ENCODE peak calls at places on chromosomes 13 and 19, in five cellular contexts. A is upper lobe of right lung, G is lower lobe of right lung, U is GM23248, X is heart left ventricle. K is an unnamed sample. For H3K36me3, the result is how much of the 10 kb centered on the place peaks cover.

GRCh38 chr13:89255844-89256406 is 1584.8 kb downstream of the SLITRK5 start:
- DNase-seq in A (no peak), G (no peak), U (no peak), X (no peak), K (no peak)

GRCh38 chr19:6765738-6766356 is 1.4 kb downstream of the SH2D3A start:
- DNase-seq in A (peak), G (peak), U (no peak), X (no peak), K (no peak)

GRCh38 chr19:56946164-56946563 is 105.6 kb upstream of the PEG3 start:
- DNase-seq in A (no peak), G (no peak), U (no peak), X (no peak), K (no peak)

GRCh38 chr19:30393729-30394480 is 21.7 kb downstream of the ZNF536 start:
- DNase-seq in A (no peak), G (no peak), U (no peak), X (no peak), K (no peak)

GRCh38 chr19:292951-293350 is 1.7 kb upstream of the PLPP2 start:
- DNase-seq in A (peak), G (no peak), U (no peak), X (no peak), K (no peak)

GRCh38 chr19:35986664-35987570 is 8.1 kb upstream of the SDHAF1 start:
- DNase-seq in A (no peak), G (peak), U (peak), X (peak), K (no peak)

GRCh38 chr19:39038098-39038497 is 5.7 kb upstream of the FBXO27 start:
- DNase-seq in A (peak), G (no peak), U (peak), X (no peak), K (no peak)

GRCh38 chr19:4652075-4652474 is 12.8 kb downstream of the TNFAIP8L1 start:
- DNase-seq in A (no peak), G (no peak), U (no peak), X (no peak), K (no peak)

GRCh38 chr13:40181203-40181845 is 485.1 kb downstream of the FOXO1 start:
- DNase-seq in A (no peak), G (no peak), U (peak), X (no peak), K (no peak)

GRCh38 chr13:111476197-111476596 is 155.8 kb downstream of the TEX29 start:
- DNase-seq in A (no peak), G (no peak), U (no peak), X (no peak), K (no peak)

GRCh38 chr13:44425815-44426078 is 52.1 kb downstream of the SERP2 start:
- DNase-seq in A (no peak), G (no peak), U (no peak), X (no peak), K (no peak)

GRCh38 chr13:53240316-53240715 is 211.7 kb downstream of the OLFM4 start:
- DNase-seq in A (no peak), G (no peak), U (no peak), X (no peak), K (no peak)

GRCh38 chr19:45641274-45642105 is 2.3 kb upstream of the EML2 start:
- DNase-seq in A (peak), G (peak), U (peak), X (peak), K (no peak)

GRCh38 chr13:23658929-23659541 is 88.8 kb downstream of the TNFRSF19 start:
- DNase-seq in A (no peak), G (no peak), U (no peak), X (no peak), K (no peak)

GRCh38 chr19:48230555-48231129 is 25.1 kb downstream of the CARD8 start:
- DNase-seq in A (no peak), G (no peak), U (no peak), X (no peak), K (no peak)

GRCh38 chr13:24148414-24149305 is 11.9 kb upstream of the SPATA13 start:
- DNase-seq in A (no peak), G (peak), U (peak), X (no peak), K (peak)

GRCh38 chr19:7911509-7912143 is 3.0 kb upstream of the TGFBR3L start:
- DNase-seq in A (no peak), G (peak), U (no peak), X (no peak), K (no peak)

GRCh38 chr13:73657821-73658540 is 476.2 kb downstream of the KLF12 start:
- DNase-seq in A (no peak), G (no peak), U (peak), X (peak), K (no peak)

GRCh38 chr19:12899891-12900518 is 9.0 kb downstream of the GCDH start:
- DNase-seq in A (no peak), G (no peak), U (no peak), X (no peak), K (no peak)

GRCh38 chr19:51807111-51807701 is 12.2 kb downstream of the FPR3 start:
- DNase-seq in A (no peak), G (peak), U (peak), X (peak), K (no peak)

GRCh38 chr19:17328517-17329060 is 6.1 kb downstream of the ANO8 start:
- DNase-seq in A (no peak), G (no peak), U (no peak), X (no peak), K (no peak)

GRCh38 chr19:8600064-8600463 is 10.5 kb downstream of the ADAMTS10 start:
- DNase-seq in A (no peak), G (no peak), U (no peak), X (no peak), K (no peak)

GRCh38 chr19:13033244-13033643 is 38.0 kb downstream of the NFIX start:
- DNase-seq in A (no peak), G (no peak), U (peak), X (no peak), K (no peak)

GRCh38 chr19:17686592-17687042 is 1.5 kb downstream of the UNC13A start:
- DNase-seq in A (no peak), G (no peak), U (peak), X (peak), K (no peak)

GRCh38 chr13:91986771-91987515 is 588.5 kb downstream of the GPC5 start:
- DNase-seq in A (no peak), G (no peak), U (no peak), X (no peak), K (no peak)

GRCh38 chr13:83065136-83065535 is 817.1 kb downstream of the SLITRK1 start:
- DNase-seq in A (no peak), G (no peak), U (peak), X (no peak), K (peak)

GRCh38 chr19:3455393-3455955 is 24.9 kb downstream of the SMIM24 start:
- DNase-seq in A (no peak), G (no peak), U (no peak), X (no peak), K (no peak)
- H3K36me3 ChIP-seq in A (half or more), G (half or more), U (under half), X (half or more), K (under half)

GRCh38 chr13:112828082-112828699 is 138.4 kb downstream of the ATP11A start:
- DNase-seq in A (no peak), G (no peak), U (no peak), X (no peak), K (no peak)
- H3K36me3 ChIP-seq in A (half or more), G (half or more), U (under half), X (half or more), K (under half)

DNA sequence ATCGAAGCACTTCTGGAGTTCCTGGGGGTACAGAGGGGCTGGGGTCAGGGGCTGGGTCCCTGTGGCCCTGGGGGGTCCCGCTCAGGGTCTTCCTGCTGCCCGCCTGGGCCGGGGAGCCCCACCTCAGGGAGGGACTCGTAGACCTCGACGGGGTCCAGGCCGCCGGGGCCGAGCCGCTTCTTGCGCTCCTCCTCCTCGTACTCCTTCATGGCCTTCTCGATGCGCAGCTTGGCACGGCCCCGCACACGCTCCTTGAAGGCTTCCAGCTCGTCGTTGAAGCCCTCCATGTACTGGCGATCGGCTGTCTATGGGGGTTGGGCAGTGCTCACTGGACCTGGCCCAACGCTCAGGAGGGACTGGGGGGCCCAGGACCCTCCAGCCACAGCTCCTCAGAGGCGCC is 10.2 kb downstream of the CDC37 start:
- DNase-seq in A (no peak), G (no peak), U (no peak), X (no peak), K (no peak)
- H3K36me3 ChIP-seq in A (half or more), G (half or more), U (under half), X (half or more), K (under half)

DNA sequence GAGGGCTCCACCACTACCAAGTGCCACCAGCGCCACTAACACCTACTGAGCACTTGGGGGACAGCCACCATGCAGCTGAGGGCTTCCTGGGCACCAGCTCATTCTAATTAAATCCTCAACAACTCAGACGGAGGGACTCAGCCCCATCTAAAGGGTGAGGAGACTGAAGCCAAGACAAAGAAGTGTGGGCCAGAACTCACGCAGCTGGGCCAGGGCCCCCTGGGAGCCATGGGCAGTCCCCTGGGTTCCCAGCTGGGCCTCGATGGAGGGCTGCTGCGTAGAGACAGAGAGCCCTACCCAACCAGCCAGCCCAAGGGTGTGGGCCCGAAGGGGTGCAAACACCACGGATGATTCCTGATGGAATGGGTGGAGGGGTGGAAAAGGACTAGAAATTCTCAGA is 12.8 kb upstream of the PRKD2 start:
- DNase-seq in A (no peak), G (no peak), U (no peak), X (no peak), K (no peak)
- H3K36me3 ChIP-seq in A (half or more), G (half or more), U (under half), X (half or more), K (half or more)

GRCh38 chr13:106558527-106558926 is 9.4 kb downstream of the ARGLU1 start:
- DNase-seq in A (no peak), G (no peak), U (no peak), X (no peak), K (no peak)
- H3K36me3 ChIP-seq in A (half or more), G (half or more), U (under half), X (half or more), K (under half)

DNA sequence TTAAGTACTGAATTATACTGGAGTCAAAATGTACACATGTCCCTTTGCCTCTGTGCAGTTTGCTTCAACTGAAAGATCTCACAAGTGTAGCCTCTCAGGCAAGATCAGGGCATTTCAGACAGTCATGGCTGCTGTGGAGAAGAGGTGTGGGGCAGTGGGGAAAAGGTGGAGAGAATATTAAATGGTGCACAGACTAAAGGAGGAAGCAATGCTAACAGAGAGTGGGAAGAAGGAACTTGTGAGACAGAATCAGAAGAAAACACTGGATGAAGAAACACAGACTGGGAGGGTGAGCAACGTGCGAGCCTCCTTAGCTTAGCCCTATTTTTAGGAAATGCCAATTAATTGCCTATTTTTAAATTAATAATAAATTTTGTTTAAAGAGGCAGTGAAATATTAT is 49.6 kb upstream of the RAP2A start:
- DNase-seq in A (no peak), G (no peak), U (no peak), X (no peak), K (no peak)
- H3K36me3 ChIP-seq in A (under half), G (under half), U (under half), X (under half), K (under half)

K was measured in BJ.